ENCODE peak calls at places on chromosomes 13 and 19, in eight cellular contexts. One of them, this sample, is unnamed.

GRCh38 chr13:44191504-44192171 is 182.0 kb upstream of the SERP2 start:
- DNase-seq in lung microvascular endothelial cell: peak; percentile 81
- DNase-seq in SW 1271: no peak
- DNase-seq in lower leg skin: peak; percentile 86
- DNase-seq in fibroblast of villous mesenchyme: peak; percentile 83
- DNase-seq in body of pancreas: peak; percentile 63
- DNase-seq in AG20443: peak; percentile 90
- DNase-seq in cardiac fibroblast: peak; percentile 80
- DNase-seq in this sample: no peak

GRCh38 chr19:43739836-43740235 is 14.9 kb downstream of the SMG9 start:
- DNase-seq in lung microvascular endothelial cell: peak; percentile 36
- DNase-seq in SW 1271: no peak
- DNase-seq in lower leg skin: no peak
- DNase-seq in fibroblast of villous mesenchyme: no peak
- DNase-seq in body of pancreas: no peak
- DNase-seq in AG20443: no peak
- DNase-seq in cardiac fibroblast: no peak
- DNase-seq in this sample: no peak

GRCh38 chr13:67048793-67049150 is 181.4 kb downstream of the PCDH9 start:
- DNase-seq in lung microvascular endothelial cell: no peak
- DNase-seq in SW 1271: no peak
- DNase-seq in lower leg skin: no peak
- DNase-seq in fibroblast of villous mesenchyme: peak; percentile 40
- DNase-seq in body of pancreas: no peak
- DNase-seq in AG20443: no peak
- DNase-seq in cardiac fibroblast: peak; percentile 85
- DNase-seq in this sample: peak; percentile 73

GRCh38 chr13:50244913-50245574 is 229.8 kb downstream of the KCNRG start:
- DNase-seq in lung microvascular endothelial cell: peak; percentile 91
- DNase-seq in SW 1271: peak; percentile 8
- DNase-seq in lower leg skin: no peak
- DNase-seq in fibroblast of villous mesenchyme: peak; percentile 87
- DNase-seq in body of pancreas: peak; percentile 65
- DNase-seq in AG20443: peak; percentile 82
- DNase-seq in cardiac fibroblast: peak; percentile 50
- DNase-seq in this sample: peak; percentile 74

GRCh38 chr19:5717215-5717614 is 2.7 kb downstream of the LONP1 start:
- DNase-seq in lung microvascular endothelial cell: no peak
- DNase-seq in SW 1271: no peak
- DNase-seq in lower leg skin: no peak
- DNase-seq in fibroblast of villous mesenchyme: no peak
- DNase-seq in body of pancreas: no peak
- DNase-seq in AG20443: no peak
- DNase-seq in cardiac fibroblast: no peak
- DNase-seq in this sample: no peak

GRCh38 chr19:35860818-35861639 is 4.3 kb downstream of the KIRREL2 start:
- DNase-seq in lung microvascular endothelial cell: no peak
- DNase-seq in SW 1271: no peak
- DNase-seq in lower leg skin: peak; percentile 81
- DNase-seq in fibroblast of villous mesenchyme: no peak
- DNase-seq in body of pancreas: no peak
- DNase-seq in AG20443: no peak
- DNase-seq in cardiac fibroblast: no peak
- DNase-seq in this sample: no peak

GRCh38 chr13:30196025-30196424 is 111.3 kb downstream of the KATNAL1 start:
- DNase-seq in lung microvascular endothelial cell: peak; percentile 78
- DNase-seq in SW 1271: no peak
- DNase-seq in lower leg skin: no peak
- DNase-seq in fibroblast of villous mesenchyme: no peak
- DNase-seq in body of pancreas: no peak
- DNase-seq in AG20443: no peak
- DNase-seq in cardiac fibroblast: peak; percentile 3
- DNase-seq in this sample: no peak

GRCh38 chr13:71522976-71523517 is 344.0 kb downstream of the DACH1 start:
- DNase-seq in lung microvascular endothelial cell: no peak
- DNase-seq in SW 1271: no peak
- DNase-seq in lower leg skin: no peak
- DNase-seq in fibroblast of villous mesenchyme: no peak
- DNase-seq in body of pancreas: no peak
- DNase-seq in AG20443: no peak
- DNase-seq in cardiac fibroblast: no peak
- DNase-seq in this sample: no peak

GRCh38 chr13:77222000-77222690 is 104.7 kb downstream of the MYCBP2 start:
- DNase-seq in lung microvascular endothelial cell: no peak
- DNase-seq in SW 1271: no peak
- DNase-seq in lower leg skin: no peak
- DNase-seq in fibroblast of villous mesenchyme: no peak
- DNase-seq in body of pancreas: no peak
- DNase-seq in AG20443: no peak
- DNase-seq in cardiac fibroblast: no peak
- DNase-seq in this sample: no peak